ENCODE peak calls at places on chromosomes 6 and 20, in nine cellular contexts. Z is COR-L47; I is GM04504; M is M059J; K is GM23338; L is kidney glomerular epithelial cell; F is SW480; N is tibial nerve; E is stimulated activated naive CD4-positive, alpha-beta T cell treated with Interleukin-2 at 50 U/mL for 16 hours. J is an unnamed sample.

GRCh38 chr6:150720774-150721233 is 121.1 kb downstream of the PLEKHG1 start:
- DNase-seq in L (peak), I (no peak), K (peak), E (no peak), Z (no peak), F (peak), N (no peak), M (peak), J (peak)

GRCh38 chr6:27280064-27280539 is 32.0 kb downstream of the POM121L2 start:
- DNase-seq in L (peak), I (no peak), K (peak), Z (no peak), E (no peak), F (peak), N (no peak), M (peak), J (peak)

GRCh38 chr6:35787266-35788218 is 6.7 kb downstream of the CLPSL1 start:
- DNase-seq in Z (no peak), K (no peak), N (no peak), F (no peak), E (no peak), M (no peak), L (no peak), I (no peak), J (no peak)

GRCh38 chr6:49915035-49915434 is 48.7 kb upstream of the CRISP1 start:
- DNase-seq in F (no peak), K (no peak), N (no peak), I (no peak), Z (peak), L (no peak), E (no peak), M (peak), J (peak)

GRCh38 chr6:157841211-157841840 is 18.3 kb downstream of the SNX9 start:
- DNase-seq in F (no peak), L (peak), M (peak), Z (no peak), I (no peak), E (no peak), N (no peak), K (no peak), J (no peak)

GRCh38 chr20:56843817-56844216 is 214.7 kb downstream of the TFAP2C start:
- DNase-seq in F (no peak), M (peak), Z (no peak), N (no peak), I (no peak), E (no peak), K (peak), L (no peak), J (no peak)

GRCh38 chr6:36235309-36235708 is 34.6 kb upstream of the PNPLA1 start:
- DNase-seq in K (no peak), L (no peak), F (no peak), E (no peak), I (no peak), N (no peak), Z (no peak), M (no peak), J (no peak)

GRCh38 chr6:104936766-104937535 is 20.0 kb upstream of the LIN28B start:
- DNase-seq in I (no peak), E (no peak), N (no peak), M (no peak), K (no peak), Z (no peak), L (no peak), F (no peak), J (no peak)

GRCh38 chr6:87574237-87574636 is 15.6 kb downstream of the RARS2 start:
- DNase-seq in N (no peak), L (peak), Z (no peak), I (no peak), M (no peak), K (no peak), F (peak), E (no peak), J (peak)

GRCh38 chr20:62142252-62143117 is 709 bp downstream of the PSMA7 start:
- DNase-seq in N (no peak), Z (no peak), L (no peak), E (peak), I (no peak), M (no peak), K (peak), F (no peak), J (no peak)

GRCh38 chr20:52340036-52340634 is 148.6 kb upstream of the ZFP64 start:
- DNase-seq in K (peak), E (no peak), M (peak), N (no peak), Z (no peak), L (no peak), I (no peak), F (peak), J (no peak)

GRCh38 chr6:168117942-168118341 is 38.9 kb upstream of the FRMD1 start:
- DNase-seq in K (peak), I (no peak), M (no peak), F (no peak), L (no peak), E (no peak), N (no peak), Z (no peak), J (no peak)

GRCh38 chr6:42417641-42418112 is 34.0 kb downstream of the TRERF1 start:
- DNase-seq in N (no peak), E (peak), L (no peak), M (peak), F (no peak), K (no peak), Z (no peak), I (no peak), J (no peak)

GRCh38 chr6:43829470-43829869 is 59.5 kb downstream of the VEGFA start:
- DNase-seq in I (no peak), L (no peak), Z (no peak), E (no peak), K (no peak), M (no peak), N (no peak), F (no peak), J (no peak)

GRCh38 chr6:50353603-50354002 is 303.9 kb upstream of the DEFB112 start:
- DNase-seq in Z (no peak), M (no peak), E (no peak), N (no peak), K (peak), L (no peak), I (no peak), F (no peak), J (no peak)

GRCh38 chr6:101392561-101393230 is 812 bp upstream of the GRIK2 start:
- DNase-seq in K (peak), L (peak), N (no peak), F (no peak), M (no peak), I (no peak), E (no peak), Z (no peak), J (peak)

GRCh38 chr20:43942661-43943285 is 28.1 kb downstream of the TOX2 start:
- DNase-seq in E (no peak), N (no peak), K (no peak), L (peak), Z (no peak), M (peak), I (peak), F (peak), J (peak)

GRCh38 chr6:150632785-150633465 is 33.2 kb downstream of the PLEKHG1 start:
- DNase-seq in E (no peak), L (no peak), N (no peak), F (no peak), M (no peak), I (no peak), K (no peak), Z (no peak), J (no peak)

GRCh38 chr20:50151034-50151743 is 2.3 kb downstream of the PEDS1 start:
- DNase-seq in N (no peak), Z (no peak), E (no peak), F (no peak), L (no peak), M (no peak), K (peak), I (no peak), J (no peak)

GRCh38 chr6:144657691-144658090 is 372.6 kb downstream of the UTRN start:
- DNase-seq in F (no peak), K (peak), E (no peak), Z (peak), M (peak), N (no peak), L (no peak), I (no peak), J (peak)

GRCh38 chr6:14324042-14324441 is 206.5 kb downstream of the CD83 start:
- DNase-seq in I (no peak), K (no peak), E (no peak), M (no peak), N (no peak), L (peak), F (no peak), Z (no peak), J (no peak)

GRCh38 chr6:125574604-125575003 is 174.8 kb upstream of the HEY2 start:
- DNase-seq in L (no peak), K (no peak), F (no peak), I (no peak), M (no peak), Z (no peak), E (no peak), N (no peak), J (no peak)

GRCh38 chr6:162708971-162709370 is 18.6 kb downstream of the PRKN start:
- DNase-seq in Z (no peak), I (no peak), K (no peak), L (no peak), N (no peak), F (no peak), E (no peak), M (no peak), J (no peak)

GRCh38 chr6:35017461-35018183 is 123.5 kb downstream of the TCP11 start:
- DNase-seq in M (no peak), I (no peak), N (peak), E (no peak), Z (no peak), L (no peak), F (no peak), K (no peak), J (no peak)

GRCh38 chr20:3808141-3808479 is 12.0 kb downstream of the CDC25B start:
- DNase-seq in F (peak), E (no peak), K (peak), N (peak), Z (peak), I (peak), L (peak), M (peak), J (peak)